ENCODE peak calls at places on chromosome 2, in nine cellular contexts. One of them, this sample, is unnamed.
A peak's percentile ranks its signal among the peaks of the same experiment; 100 is the strongest.

GRCh38 chr2:157803914-157804313 is 72.2 kb downstream of the ACVR1 start:
- DNase-seq in NT2/D1: no peak
- DNase-seq in activated T-helper 1 cell treated with anti-CD3 and anti-CD28 coated beads, Interleukin-2, amount 50 U/mL, for 16 hours: no peak
- DNase-seq in skeletal muscle cell: no peak
- DNase-seq in effector memory CD8-positive, alpha-beta T cell: no peak
- DNase-seq in iris pigment epithelial cell: no peak
- DNase-seq in left kidney: no peak
- DNase-seq in right cardiac atrium: no peak
- DNase-seq in GM03348: no peak
- DNase-seq in this sample: no peak

GRCh38 chr2:80199504-80199903 is 105.0 kb downstream of the LRRTM1 start:
- DNase-seq in NT2/D1: no peak
- DNase-seq in activated T-helper 1 cell treated with anti-CD3 and anti-CD28 coated beads, Interleukin-2, amount 50 U/mL, for 16 hours: no peak
- DNase-seq in skeletal muscle cell: no peak
- DNase-seq in effector memory CD8-positive, alpha-beta T cell: no peak
- DNase-seq in iris pigment epithelial cell: no peak
- DNase-seq in left kidney: no peak
- DNase-seq in right cardiac atrium: no peak
- DNase-seq in GM03348: no peak
- DNase-seq in this sample: no peak

GRCh38 chr2:17101596-17101995 is 416.6 kb downstream of the RAD51AP2 start:
- DNase-seq in NT2/D1: no peak
- DNase-seq in activated T-helper 1 cell treated with anti-CD3 and anti-CD28 coated beads, Interleukin-2, amount 50 U/mL, for 16 hours: no peak
- DNase-seq in skeletal muscle cell: no peak
- DNase-seq in effector memory CD8-positive, alpha-beta T cell: no peak
- DNase-seq in iris pigment epithelial cell: no peak
- DNase-seq in left kidney: no peak
- DNase-seq in right cardiac atrium: no peak
- DNase-seq in GM03348: peak; percentile 10
- DNase-seq in this sample: no peak

GRCh38 chr2:172782506-172783090 is 47.0 kb downstream of the RAPGEF4 start:
- DNase-seq in NT2/D1: no peak
- DNase-seq in activated T-helper 1 cell treated with anti-CD3 and anti-CD28 coated beads, Interleukin-2, amount 50 U/mL, for 16 hours: no peak
- DNase-seq in skeletal muscle cell: no peak
- DNase-seq in effector memory CD8-positive, alpha-beta T cell: no peak
- DNase-seq in iris pigment epithelial cell: no peak
- DNase-seq in left kidney: no peak
- DNase-seq in right cardiac atrium: no peak
- DNase-seq in GM03348: peak; percentile 18
- DNase-seq in this sample: no peak

GRCh38 chr2:73930386-73930785 is 3.7 kb downstream of the DGUOK start:
- DNase-seq in NT2/D1: no peak
- DNase-seq in activated T-helper 1 cell treated with anti-CD3 and anti-CD28 coated beads, Interleukin-2, amount 50 U/mL, for 16 hours: no peak
- DNase-seq in skeletal muscle cell: no peak
- DNase-seq in effector memory CD8-positive, alpha-beta T cell: no peak
- DNase-seq in iris pigment epithelial cell: no peak
- DNase-seq in left kidney: no peak
- DNase-seq in right cardiac atrium: no peak
- DNase-seq in GM03348: no peak
- DNase-seq in this sample: no peak

GRCh38 chr2:233404227-233404626 is 49.9 kb downstream of the DGKD start:
- DNase-seq in NT2/D1: peak; percentile 25
- DNase-seq in activated T-helper 1 cell treated with anti-CD3 and anti-CD28 coated beads, Interleukin-2, amount 50 U/mL, for 16 hours: peak; percentile 40
- DNase-seq in skeletal muscle cell: no peak
- DNase-seq in effector memory CD8-positive, alpha-beta T cell: peak; percentile 55
- DNase-seq in iris pigment epithelial cell: no peak
- DNase-seq in left kidney: peak; percentile 41
- DNase-seq in right cardiac atrium: no peak
- DNase-seq in GM03348: peak; percentile 38
- DNase-seq in this sample: no peak

GRCh38 chr2:55759271-55759921 is 65.8 kb upstream of the PNPT1 start:
- DNase-seq in NT2/D1: no peak
- DNase-seq in activated T-helper 1 cell treated with anti-CD3 and anti-CD28 coated beads, Interleukin-2, amount 50 U/mL, for 16 hours: no peak
- DNase-seq in skeletal muscle cell: no peak
- DNase-seq in effector memory CD8-positive, alpha-beta T cell: no peak
- DNase-seq in iris pigment epithelial cell: no peak
- DNase-seq in left kidney: no peak
- DNase-seq in right cardiac atrium: no peak
- DNase-seq in GM03348: no peak
- DNase-seq in this sample: no peak

GRCh38 chr2:217975626-217976025 is 27.2 kb downstream of the TNS1 start:
- DNase-seq in NT2/D1: no peak
- DNase-seq in activated T-helper 1 cell treated with anti-CD3 and anti-CD28 coated beads, Interleukin-2, amount 50 U/mL, for 16 hours: no peak
- DNase-seq in skeletal muscle cell: no peak
- DNase-seq in effector memory CD8-positive, alpha-beta T cell: no peak
- DNase-seq in iris pigment epithelial cell: no peak
- DNase-seq in left kidney: no peak
- DNase-seq in right cardiac atrium: no peak
- DNase-seq in GM03348: no peak
- DNase-seq in this sample: no peak

GRCh38 chr2:235951980-235952379 is 216.2 kb downstream of the GBX2 start:
- DNase-seq in NT2/D1: no peak
- DNase-seq in activated T-helper 1 cell treated with anti-CD3 and anti-CD28 coated beads, Interleukin-2, amount 50 U/mL, for 16 hours: no peak
- DNase-seq in skeletal muscle cell: no peak
- DNase-seq in effector memory CD8-positive, alpha-beta T cell: peak; percentile 18
- DNase-seq in iris pigment epithelial cell: no peak
- DNase-seq in left kidney: no peak
- DNase-seq in right cardiac atrium: no peak
- DNase-seq in GM03348: no peak
- DNase-seq in this sample: no peak

GRCh38 chr2:102585704-102586404 is 33.5 kb upstream of the SLC9A2 start:
- DNase-seq in NT2/D1: peak; percentile 18
- DNase-seq in activated T-helper 1 cell treated with anti-CD3 and anti-CD28 coated beads, Interleukin-2, amount 50 U/mL, for 16 hours: no peak
- DNase-seq in skeletal muscle cell: no peak
- DNase-seq in effector memory CD8-positive, alpha-beta T cell: no peak
- DNase-seq in iris pigment epithelial cell: no peak
- DNase-seq in left kidney: no peak
- DNase-seq in right cardiac atrium: no peak
- DNase-seq in GM03348: no peak
- DNase-seq in this sample: no peak

GRCh38 chr2:148534416-148535205 is 109.9 kb upstream of the EPC2 start:
- DNase-seq in NT2/D1: no peak
- DNase-seq in activated T-helper 1 cell treated with anti-CD3 and anti-CD28 coated beads, Interleukin-2, amount 50 U/mL, for 16 hours: no peak
- DNase-seq in skeletal muscle cell: no peak
- DNase-seq in effector memory CD8-positive, alpha-beta T cell: no peak
- DNase-seq in iris pigment epithelial cell: no peak
- DNase-seq in left kidney: peak; percentile 30
- DNase-seq in right cardiac atrium: peak; percentile 87
- DNase-seq in GM03348: peak; percentile 39
- DNase-seq in this sample: no peak

GRCh38 chr2:55986700-55987440 is 63.3 kb upstream of the EFEMP1 start:
- DNase-seq in NT2/D1: no peak
- DNase-seq in activated T-helper 1 cell treated with anti-CD3 and anti-CD28 coated beads, Interleukin-2, amount 50 U/mL, for 16 hours: no peak
- DNase-seq in skeletal muscle cell: no peak
- DNase-seq in effector memory CD8-positive, alpha-beta T cell: no peak
- DNase-seq in iris pigment epithelial cell: peak; percentile 49
- DNase-seq in left kidney: no peak
- DNase-seq in right cardiac atrium: no peak
- DNase-seq in GM03348: peak; percentile 32
- DNase-seq in this sample: no peak

GRCh38 chr2:65746919-65747678 is 314.7 kb upstream of the SPRED2 start:
- DNase-seq in NT2/D1: peak; percentile 5
- DNase-seq in activated T-helper 1 cell treated with anti-CD3 and anti-CD28 coated beads, Interleukin-2, amount 50 U/mL, for 16 hours: no peak
- DNase-seq in skeletal muscle cell: no peak
- DNase-seq in effector memory CD8-positive, alpha-beta T cell: no peak
- DNase-seq in iris pigment epithelial cell: no peak
- DNase-seq in left kidney: peak; percentile 31
- DNase-seq in right cardiac atrium: peak; percentile 74
- DNase-seq in GM03348: no peak
- DNase-seq in this sample: peak; percentile 61

GRCh38 chr2:127641846-127642510 is 4.0 kb upstream of the GPR17 start:
- DNase-seq in NT2/D1: no peak
- DNase-seq in activated T-helper 1 cell treated with anti-CD3 and anti-CD28 coated beads, Interleukin-2, amount 50 U/mL, for 16 hours: peak; percentile 26
- DNase-seq in skeletal muscle cell: no peak
- DNase-seq in effector memory CD8-positive, alpha-beta T cell: no peak
- DNase-seq in iris pigment epithelial cell: no peak
- DNase-seq in left kidney: no peak
- DNase-seq in right cardiac atrium: peak; percentile 65
- DNase-seq in GM03348: no peak
- DNase-seq in this sample: no peak

GRCh38 chr2:200138386-200139184 is 167.9 kb upstream of the SPATS2L start:
- DNase-seq in NT2/D1: no peak
- DNase-seq in activated T-helper 1 cell treated with anti-CD3 and anti-CD28 coated beads, Interleukin-2, amount 50 U/mL, for 16 hours: no peak
- DNase-seq in skeletal muscle cell: no peak
- DNase-seq in effector memory CD8-positive, alpha-beta T cell: no peak
- DNase-seq in iris pigment epithelial cell: peak; percentile 26
- DNase-seq in left kidney: peak; percentile 51
- DNase-seq in right cardiac atrium: no peak
- DNase-seq in GM03348: no peak
- DNase-seq in this sample: no peak

GRCh38 chr2:54903736-54904554 is 146.3 kb downstream of the RTN4 start:
- DNase-seq in NT2/D1: no peak
- DNase-seq in activated T-helper 1 cell treated with anti-CD3 and anti-CD28 coated beads, Interleukin-2, amount 50 U/mL, for 16 hours: no peak
- DNase-seq in skeletal muscle cell: peak; percentile 99
- DNase-seq in effector memory CD8-positive, alpha-beta T cell: peak; percentile 20
- DNase-seq in iris pigment epithelial cell: peak; percentile 98
- DNase-seq in left kidney: no peak
- DNase-seq in right cardiac atrium: no peak
- DNase-seq in GM03348: peak; percentile 92
- DNase-seq in this sample: no peak

GRCh38 chr2:68936462-68936861 is 16.2 kb downstream of the GKN2 start:
- DNase-seq in NT2/D1: no peak
- DNase-seq in activated T-helper 1 cell treated with anti-CD3 and anti-CD28 coated beads, Interleukin-2, amount 50 U/mL, for 16 hours: no peak
- DNase-seq in skeletal muscle cell: no peak
- DNase-seq in effector memory CD8-positive, alpha-beta T cell: no peak
- DNase-seq in iris pigment epithelial cell: peak; percentile 63
- DNase-seq in left kidney: no peak
- DNase-seq in right cardiac atrium: no peak
- DNase-seq in GM03348: peak; percentile 68
- DNase-seq in this sample: no peak

GRCh38 chr2:20443276-20443920 is 3.5 kb upstream of the RHOB start:
- DNase-seq in NT2/D1: no peak
- DNase-seq in activated T-helper 1 cell treated with anti-CD3 and anti-CD28 coated beads, Interleukin-2, amount 50 U/mL, for 16 hours: no peak
- DNase-seq in skeletal muscle cell: no peak
- DNase-seq in effector memory CD8-positive, alpha-beta T cell: no peak
- DNase-seq in iris pigment epithelial cell: no peak
- DNase-seq in left kidney: peak; percentile 82
- DNase-seq in right cardiac atrium: peak; percentile 58
- DNase-seq in GM03348: peak; percentile 40
- DNase-seq in this sample: no peak

GRCh38 chr2:105454801-105455485 is 56.1 kb upstream of the FHL2 start:
- DNase-seq in NT2/D1: no peak
- DNase-seq in activated T-helper 1 cell treated with anti-CD3 and anti-CD28 coated beads, Interleukin-2, amount 50 U/mL, for 16 hours: no peak
- DNase-seq in skeletal muscle cell: peak; percentile 91
- DNase-seq in effector memory CD8-positive, alpha-beta T cell: no peak
- DNase-seq in iris pigment epithelial cell: peak; percentile 93
- DNase-seq in left kidney: peak; percentile 55
- DNase-seq in right cardiac atrium: peak; percentile 58
- DNase-seq in GM03348: peak; percentile 71
- DNase-seq in this sample: peak; percentile 54

GRCh38 chr2:31413876-31414550 is 529 bp downstream of the XDH start:
- DNase-seq in NT2/D1: no peak
- DNase-seq in activated T-helper 1 cell treated with anti-CD3 and anti-CD28 coated beads, Interleukin-2, amount 50 U/mL, for 16 hours: no peak
- DNase-seq in skeletal muscle cell: no peak
- DNase-seq in effector memory CD8-positive, alpha-beta T cell: no peak
- DNase-seq in iris pigment epithelial cell: no peak
- DNase-seq in left kidney: peak; percentile 21
- DNase-seq in right cardiac atrium: no peak
- DNase-seq in GM03348: no peak
- DNase-seq in this sample: no peak

GRCh38 chr2:166700079-166700478 is 188.2 kb upstream of the XIRP2 start:
- DNase-seq in NT2/D1: no peak
- DNase-seq in activated T-helper 1 cell treated with anti-CD3 and anti-CD28 coated beads, Interleukin-2, amount 50 U/mL, for 16 hours: no peak
- DNase-seq in skeletal muscle cell: no peak
- DNase-seq in effector memory CD8-positive, alpha-beta T cell: no peak
- DNase-seq in iris pigment epithelial cell: peak; percentile 6
- DNase-seq in left kidney: peak; percentile 18
- DNase-seq in right cardiac atrium: no peak
- DNase-seq in GM03348: no peak
- DNase-seq in this sample: no peak

GRCh38 chr2:230830428-230830827 is 34.3 kb upstream of the ITM2C start:
- DNase-seq in NT2/D1: no peak
- DNase-seq in activated T-helper 1 cell treated with anti-CD3 and anti-CD28 coated beads, Interleukin-2, amount 50 U/mL, for 16 hours: no peak
- DNase-seq in skeletal muscle cell: no peak
- DNase-seq in effector memory CD8-positive, alpha-beta T cell: no peak
- DNase-seq in iris pigment epithelial cell: no peak
- DNase-seq in left kidney: no peak
- DNase-seq in right cardiac atrium: no peak
- DNase-seq in GM03348: no peak
- DNase-seq in this sample: no peak

GRCh38 chr2:29528891-29529520 is 392.4 kb downstream of the ALK start:
- DNase-seq in NT2/D1: no peak
- DNase-seq in activated T-helper 1 cell treated with anti-CD3 and anti-CD28 coated beads, Interleukin-2, amount 50 U/mL, for 16 hours: no peak
- DNase-seq in skeletal muscle cell: peak; percentile 69
- DNase-seq in effector memory CD8-positive, alpha-beta T cell: no peak
- DNase-seq in iris pigment epithelial cell: peak; percentile 38
- DNase-seq in left kidney: peak; percentile 85
- DNase-seq in right cardiac atrium: no peak
- DNase-seq in GM03348: peak; percentile 67
- DNase-seq in this sample: no peak

GRCh38 chr2:161101406-161101805 is 58.8 kb upstream of the TANK start:
- DNase-seq in NT2/D1: no peak
- DNase-seq in activated T-helper 1 cell treated with anti-CD3 and anti-CD28 coated beads, Interleukin-2, amount 50 U/mL, for 16 hours: no peak
- DNase-seq in skeletal muscle cell: no peak
- DNase-seq in effector memory CD8-positive, alpha-beta T cell: no peak
- DNase-seq in iris pigment epithelial cell: no peak
- DNase-seq in left kidney: no peak
- DNase-seq in right cardiac atrium: no peak
- DNase-seq in GM03348: no peak
- DNase-seq in this sample: no peak

GRCh38 chr2:121034551-121034950 is 250.5 kb downstream of the TFCP2L1 start:
- DNase-seq in NT2/D1: no peak
- DNase-seq in activated T-helper 1 cell treated with anti-CD3 and anti-CD28 coated beads, Interleukin-2, amount 50 U/mL, for 16 hours: no peak
- DNase-seq in skeletal muscle cell: no peak
- DNase-seq in effector memory CD8-positive, alpha-beta T cell: no peak
- DNase-seq in iris pigment epithelial cell: no peak
- DNase-seq in left kidney: no peak
- DNase-seq in right cardiac atrium: no peak
- DNase-seq in GM03348: no peak
- DNase-seq in this sample: no peak

GRCh38 chr2:219969508-219969907 is 342.1 kb downstream of the SLC4A3 start:
- DNase-seq in NT2/D1: no peak
- DNase-seq in activated T-helper 1 cell treated with anti-CD3 and anti-CD28 coated beads, Interleukin-2, amount 50 U/mL, for 16 hours: no peak
- DNase-seq in skeletal muscle cell: peak; percentile 22
- DNase-seq in effector memory CD8-positive, alpha-beta T cell: no peak
- DNase-seq in iris pigment epithelial cell: peak; percentile 67
- DNase-seq in left kidney: no peak
- DNase-seq in right cardiac atrium: no peak
- DNase-seq in GM03348: peak; percentile 22
- DNase-seq in this sample: no peak

GRCh38 chr2:119149611-119150010 is 8.9 kb downstream of the C1QL2 start:
- DNase-seq in NT2/D1: no peak
- DNase-seq in activated T-helper 1 cell treated with anti-CD3 and anti-CD28 coated beads, Interleukin-2, amount 50 U/mL, for 16 hours: no peak
- DNase-seq in skeletal muscle cell: no peak
- DNase-seq in effector memory CD8-positive, alpha-beta T cell: no peak
- DNase-seq in iris pigment epithelial cell: no peak
- DNase-seq in left kidney: no peak
- DNase-seq in right cardiac atrium: no peak
- DNase-seq in GM03348: no peak
- DNase-seq in this sample: no peak

GRCh38 chr2:19890104-19890503 is 11.7 kb downstream of the TTC32 start:
- DNase-seq in NT2/D1: no peak
- DNase-seq in activated T-helper 1 cell treated with anti-CD3 and anti-CD28 coated beads, Interleukin-2, amount 50 U/mL, for 16 hours: no peak
- DNase-seq in skeletal muscle cell: no peak
- DNase-seq in effector memory CD8-positive, alpha-beta T cell: no peak
- DNase-seq in iris pigment epithelial cell: no peak
- DNase-seq in left kidney: no peak
- DNase-seq in right cardiac atrium: no peak
- DNase-seq in GM03348: no peak
- DNase-seq in this sample: no peak

GRCh38 chr2:139478191-139478914 is 698.2 kb upstream of the NXPH2 start:
- DNase-seq in NT2/D1: no peak
- DNase-seq in activated T-helper 1 cell treated with anti-CD3 and anti-CD28 coated beads, Interleukin-2, amount 50 U/mL, for 16 hours: no peak
- DNase-seq in skeletal muscle cell: no peak
- DNase-seq in effector memory CD8-positive, alpha-beta T cell: no peak
- DNase-seq in iris pigment epithelial cell: no peak
- DNase-seq in left kidney: peak; percentile 39
- DNase-seq in right cardiac atrium: no peak
- DNase-seq in GM03348: no peak
- DNase-seq in this sample: no peak

GRCh38 chr2:127654084-127654837 is 8.3 kb downstream of the GPR17 start:
- DNase-seq in NT2/D1: no peak
- DNase-seq in activated T-helper 1 cell treated with anti-CD3 and anti-CD28 coated beads, Interleukin-2, amount 50 U/mL, for 16 hours: no peak
- DNase-seq in skeletal muscle cell: no peak
- DNase-seq in effector memory CD8-positive, alpha-beta T cell: no peak
- DNase-seq in iris pigment epithelial cell: no peak
- DNase-seq in left kidney: no peak
- DNase-seq in right cardiac atrium: peak; percentile 65
- DNase-seq in GM03348: no peak
- DNase-seq in this sample: no peak

GRCh38 chr2:79011485-79011884 is 14.0 kb upstream of the REG3G start:
- DNase-seq in NT2/D1: no peak
- DNase-seq in activated T-helper 1 cell treated with anti-CD3 and anti-CD28 coated beads, Interleukin-2, amount 50 U/mL, for 16 hours: no peak
- DNase-seq in skeletal muscle cell: no peak
- DNase-seq in effector memory CD8-positive, alpha-beta T cell: no peak
- DNase-seq in iris pigment epithelial cell: no peak
- DNase-seq in left kidney: no peak
- DNase-seq in right cardiac atrium: no peak
- DNase-seq in GM03348: no peak
- DNase-seq in this sample: no peak

This sample was measured in H9.